ENCODE peak calls at places on chromosome 22, in seven cellular contexts. C is neural crest cell, F is fibroblast of the aortic adventitia, H is B cell, B is fibroblast of mammary gland, N is fibroblast of pulmonary artery, U is activated B cell treated with CpG ODN at 0.5 μM for 24 hours. T is an unnamed sample.

GRCh38 chr22:33000342-33001280 is 57.6 kb downstream of the SYN3 start:
- DNase-seq in C (peak; percentile 81), F (peak; percentile 50), H (peak; percentile 54), B (peak; percentile 49), N (peak; percentile 49), U (peak; percentile 33), T (no peak)

GRCh38 chr22:17724241-17724640 is 50.0 kb downstream of the BID start:
- DNase-seq in C (no peak), F (no peak), H (no peak), B (peak; percentile 48), N (no peak), U (no peak), T (no peak)

GRCh38 chr22:22815397-22816170 is 72.0 kb upstream of the IGLL5 start:
- DNase-seq in C (no peak), F (no peak), H (no peak), B (no peak), N (no peak), U (no peak), T (no peak)

GRCh38 chr22:24101966-24102365 is 79.3 kb upstream of the SUSD2 start:
- DNase-seq in C (no peak), F (no peak), H (no peak), B (no peak), N (no peak), U (no peak), T (no peak)

GRCh38 chr22:35397095-35397904 is 2.6 kb upstream of the MCM5 start:
- DNase-seq in C (no peak), F (no peak), H (no peak), B (peak; percentile 47), N (peak; percentile 45), U (no peak), T (no peak)

GRCh38 chr22:40363059-40363458 is 7.3 kb upstream of the SGSM3 start:
- DNase-seq in C (no peak), F (no peak), H (no peak), B (peak; percentile 37), N (no peak), U (no peak), T (no peak)

GRCh38 chr22:42108848-42109247 is 18.3 kb upstream of the NDUFA6 start:
- DNase-seq in C (no peak), F (no peak), H (no peak), B (no peak), N (no peak), U (no peak), T (no peak)

GRCh38 chr22:37806409-37807338 is 1.1 kb upstream of the GCAT start:
- DNase-seq in C (no peak), F (peak; percentile 35), H (peak; percentile 35), B (peak; percentile 57), N (no peak), U (no peak), T (no peak)

GRCh38 chr22:37661160-37661924 is 2.8 kb downstream of the PDXP start:
- DNase-seq in C (no peak), F (peak; percentile 73), H (no peak), B (peak; percentile 76), N (peak; percentile 74), U (no peak), T (no peak)

GRCh38 chr22:34410111-34410510 is 489.8 kb upstream of the LARGE1 start:
- DNase-seq in C (no peak), F (no peak), H (no peak), B (no peak), N (no peak), U (no peak), T (no peak)

GRCh38 chr22:40240671-40241070 is 62.9 kb downstream of the TNRC6B start:
- DNase-seq in C (no peak), F (no peak), H (no peak), B (no peak), N (no peak), U (no peak), T (no peak)

GRCh38 chr22:41382610-41383009 is 868 bp downstream of the TEF start:
- DNase-seq in C (no peak), F (no peak), H (no peak), B (no peak), N (no peak), U (no peak), T (no peak)

GRCh38 chr22:37744589-37744988 is 47.7 kb downstream of the TRIOBP start:
- DNase-seq in C (no peak), F (no peak), H (no peak), B (no peak), N (no peak), U (no peak), T (no peak)

GRCh38 chr22:21611210-21611977 is 18.4 kb downstream of the YDJC start:
- DNase-seq in C (no peak), F (no peak), H (no peak), B (no peak), N (no peak), U (no peak), T (no peak)

GRCh38 chr22:33792837-33793236 is 127.4 kb downstream of the LARGE1 start:
- DNase-seq in C (no peak), F (no peak), H (no peak), B (no peak), N (no peak), U (no peak), T (no peak)

GRCh38 chr22:24775769-24776492 is 1.4 kb upstream of the PIWIL3 start:
- DNase-seq in C (no peak), F (peak; percentile 24), H (no peak), B (no peak), N (peak; percentile 9), U (no peak), T (no peak)

GRCh38 chr22:25417792-25418191 is 146.7 kb upstream of the GRK3 start:
- DNase-seq in C (no peak), F (no peak), H (no peak), B (no peak), N (no peak), U (no peak), T (no peak)

GRCh38 chr22:35742342-35743100 is 24.8 kb downstream of the APOL5 start:
- DNase-seq in C (no peak), F (peak; percentile 69), H (no peak), B (peak; percentile 91), N (peak; percentile 68), U (no peak), T (no peak)

GRCh38 chr22:40107756-40108437 is 69.8 kb upstream of the TNRC6B start:
- DNase-seq in C (no peak), F (peak; percentile 70), H (no peak), B (peak; percentile 60), N (peak; percentile 36), U (no peak), T (no peak)

GRCh38 chr22:23503142-23503541 is 76.9 kb downstream of the IGLL1 start:
- DNase-seq in C (no peak), F (no peak), H (no peak), B (no peak), N (no peak), U (no peak), T (no peak)

GRCh38 chr22:40641269-40641668 is 4.8 kb upstream of the MRTFA start:
- DNase-seq in C (no peak), F (no peak), H (no peak), B (no peak), N (no peak), U (no peak), T (no peak)

GRCh38 chr22:22740560-22741276 is 96.3 kb downstream of the GGTLC2 start:
- DNase-seq in C (no peak), F (no peak), H (no peak), B (no peak), N (no peak), U (no peak), T (no peak)

GRCh38 chr22:19772673-19773469 is 12.3 kb downstream of the TBX1 start:
- DNase-seq in C (no peak), F (no peak), H (peak; percentile 56), B (no peak), N (no peak), U (no peak), T (no peak)
- TF ChIP-seq CTCF in C (no peak), F (no peak), H (no peak), B (no peak), N (no peak), U (no peak), T (no peak)

DNA sequence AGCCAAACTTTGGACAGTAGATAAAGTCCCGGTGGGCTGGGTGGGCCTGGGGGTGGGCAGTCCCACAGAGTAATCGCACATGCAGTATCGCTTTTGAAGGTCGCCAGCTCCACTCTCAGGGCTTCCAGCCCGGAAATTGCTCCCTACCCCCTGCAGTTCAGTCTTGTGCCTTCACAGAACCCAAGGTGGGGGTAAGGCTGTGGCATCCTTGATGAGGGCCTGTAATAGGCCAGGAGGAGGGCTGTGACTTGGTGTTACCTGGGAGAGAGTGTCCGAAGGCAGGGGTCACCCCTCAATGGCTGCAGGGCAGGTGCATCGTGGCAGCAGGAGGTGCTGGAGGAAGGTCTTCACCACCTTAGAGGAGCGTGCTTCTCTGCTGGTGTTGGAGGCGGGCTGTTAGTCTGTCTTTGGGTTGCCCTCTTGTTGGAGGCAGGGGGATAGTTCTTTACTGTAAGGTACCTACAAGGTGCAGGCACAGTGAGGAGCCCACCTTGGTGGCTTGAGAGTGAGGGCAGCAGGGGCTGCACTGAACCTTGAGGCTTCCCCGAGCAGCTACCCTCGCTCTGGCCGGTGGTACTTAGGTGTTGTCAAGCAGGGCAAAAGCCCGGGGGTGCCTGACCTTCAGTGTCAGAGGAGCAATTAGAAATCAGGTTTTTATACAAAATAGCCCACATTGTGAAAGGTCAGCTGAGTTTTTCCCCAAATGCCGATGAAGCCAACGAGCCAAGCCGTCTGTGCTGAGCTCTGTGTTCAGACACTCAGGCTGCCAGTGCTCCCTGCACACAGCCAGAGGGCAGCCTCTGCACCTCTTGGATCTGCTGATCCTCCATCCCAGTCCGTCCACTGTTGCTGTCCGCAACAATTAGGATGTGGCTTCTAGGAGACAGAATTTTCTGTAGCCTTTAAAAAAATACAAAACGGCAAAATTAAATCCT is 21.9 kb downstream of the SAMM50 start:
- DNase-seq in C (no peak), F (no peak), H (no peak), B (no peak), N (no peak), U (no peak), T (no peak)
- TF ChIP-seq CTCF in C (no peak), F (no peak), H (no peak), B (no peak), N (no peak), U (no peak), T (no peak)

GRCh38 chr22:45865561-45866397 is 111.2 kb downstream of the WNT7B start:
- DNase-seq in C (no peak), F (no peak), H (no peak), B (no peak), N (no peak), U (no peak), T (no peak)

GRCh38 chr22:45866398-45867117 is 110.4 kb downstream of the WNT7B start:
- DNase-seq in C (no peak), F (no peak), H (no peak), B (no peak), N (no peak), U (no peak), T (no peak)

GRCh38 chr22:45867906-45868555 is 108.9 kb downstream of the WNT7B start:
- DNase-seq in C (no peak), F (no peak), H (no peak), B (no peak), N (no peak), U (no peak), T (no peak)

GRCh38 chr22:45868586-45869443 is 108.1 kb downstream of the WNT7B start:
- DNase-seq in C (no peak), F (no peak), H (no peak), B (no peak), N (no peak), U (no peak), T (peak; percentile 9)

GRCh38 chr22:45867118-45867905 is 109.7 kb downstream of the WNT7B start:
- DNase-seq in C (peak; percentile 44), F (no peak), H (no peak), B (peak; percentile 25), N (peak; percentile 29), U (no peak), T (no peak)
- TF ChIP-seq CTCF in C (peak; percentile 46), F (peak; percentile 25), H (no peak), B (no peak), N (no peak), U (no peak), T (no peak)

GRCh38 chr22:30254307-30254706 is 7.7 kb upstream of the LIF start:
- DNase-seq in C (no peak), F (no peak), H (no peak), B (no peak), N (no peak), U (no peak), T (no peak)
- TF ChIP-seq CTCF in C (no peak), F (no peak), H (no peak), B (no peak), N (no peak), U (no peak), T (no peak)